ENCODE peak calls at places on chromosomes 7 and 10, in seven cellular contexts. I is posterior cingulate gyrus; A is KBM-7; Q is NCI-H510A treated with DMSO at 0.1 percent for 48 hours; R is brain microvascular endothelial cell; S is WTC11; F is stimulated activated CD4-positive, alpha-beta T cell treated with anti-CD3 and anti-CD28 coated beads, Interleukin-15, amount 100 ng/mL, for 1 hour. E is an unnamed sample.

GRCh38 chr7:85186521-85187241 is at the start of gene SEMA3D:
- DNase-seq in I (peak), A (peak), Q (peak), F (no peak), S (peak), R (peak), E (peak)

GRCh38 chr7:56222866-56223265 is 106.6 kb upstream of the NUPR2 start:
- DNase-seq in F (no peak), S (no peak), Q (no peak), A (no peak), R (no peak), I (no peak), E (no peak)

GRCh38 chr10:21176934-21177480 is 279.9 kb upstream of the NEBL start:
- DNase-seq in Q (no peak), F (no peak), S (no peak), A (no peak), I (no peak), R (no peak), E (no peak)

GRCh38 chr7:139743267-139743966 is 34.4 kb downstream of the HIPK2 start:
- DNase-seq in Q (no peak), F (no peak), I (no peak), A (no peak), S (no peak), R (no peak), E (no peak)

GRCh38 chr7:12056977-12057376 is 154.1 kb upstream of the TMEM106B start:
- DNase-seq in F (no peak), I (no peak), S (no peak), R (no peak), Q (no peak), A (no peak), E (no peak)

GRCh38 chr10:49056356-49056755 is 59.0 kb downstream of the VSTM4 start:
- DNase-seq in I (no peak), A (no peak), S (no peak), Q (no peak), F (no peak), R (no peak), E (no peak)

GRCh38 chr10:6065406-6065805 is 3.2 kb upstream of the IL2RA start:
- DNase-seq in Q (no peak), R (no peak), A (no peak), I (no peak), F (no peak), S (no peak), E (no peak)

GRCh38 chr7:116439856-116440549 is 59.5 kb upstream of the CAV2 start:
- DNase-seq in R (peak), I (no peak), F (no peak), Q (no peak), S (no peak), A (no peak), E (no peak)

GRCh38 chr10:78630944-78631838 is 437.6 kb upstream of the ZMIZ1 start:
- DNase-seq in F (no peak), R (no peak), I (no peak), Q (no peak), S (no peak), A (no peak), E (no peak)

GRCh38 chr10:73876566-73876965 is 2.2 kb upstream of the CAMK2G start:
- DNase-seq in R (no peak), I (no peak), A (no peak), Q (no peak), S (no peak), F (no peak), E (no peak)

GRCh38 chr7:143013897-143014296 is 13.0 kb downstream of the OR9A2 start:
- DNase-seq in Q (no peak), I (no peak), R (peak), A (no peak), S (no peak), F (no peak), E (no peak)

GRCh38 chr10:116268976-116269375 is 4.0 kb downstream of the GFRA1 start:
- DNase-seq in Q (peak), I (no peak), F (no peak), S (no peak), A (no peak), R (no peak), E (no peak)

GRCh38 chr7:53022893-53023292 is 12.5 kb upstream of the POM121L12 start:
- DNase-seq in A (no peak), F (no peak), I (no peak), Q (no peak), R (no peak), S (no peak), E (no peak)

GRCh38 chr7:74542558-74543117 is 88.9 kb downstream of the GTF2IRD1 start:
- DNase-seq in Q (peak), A (peak), R (no peak), F (no peak), S (no peak), I (peak), E (no peak)

GRCh38 chr7:149866817-149867447 is 6.8 kb upstream of the ATP6V0E2 start:
- DNase-seq in A (peak), Q (no peak), S (no peak), F (no peak), I (no peak), R (peak), E (no peak)

GRCh38 chr10:22427890-22428571 is 82.7 kb downstream of the SPAG6 start:
- DNase-seq in S (no peak), R (peak), F (no peak), Q (peak), I (no peak), A (no peak), E (peak)

GRCh38 chr7:94849636-94850208 is 57.7 kb upstream of the PPP1R9A start:
- DNase-seq in R (no peak), F (no peak), A (no peak), I (no peak), S (no peak), Q (no peak), E (no peak)

GRCh38 chr10:132685121-132685891 is 100.6 kb downstream of the NKX6-2 start:
- DNase-seq in S (peak), I (peak), Q (no peak), A (peak), R (peak), F (no peak), E (no peak)

GRCh38 chr10:70648427-70648826 is 23.9 kb upstream of the ADAMTS14 start:
- DNase-seq in S (no peak), F (no peak), I (no peak), Q (no peak), A (peak), R (no peak), E (no peak)

GRCh38 chr10:13707156-13707881 is 120.6 kb downstream of the PRPF18 start:
- DNase-seq in I (peak), F (no peak), R (peak), A (no peak), Q (no peak), S (peak), E (peak)

GRCh38 chr10:54368984-54369383 is 432.0 kb downstream of the PCDH15 start:
- DNase-seq in F (no peak), R (no peak), S (no peak), I (no peak), Q (peak), A (no peak), E (peak)

GRCh38 chr10:34824870-34825269 is 9.8 kb upstream of the PARD3 start:
- DNase-seq in R (no peak), A (no peak), F (no peak), Q (no peak), I (no peak), S (peak), E (no peak)

GRCh38 chr10:71212249-71213126 is at the start of gene UNC5B:
- DNase-seq in S (peak), F (peak), A (peak), Q (peak), R (peak), I (peak), E (peak)

GRCh38 chr10:133307776-133308430 is 769 bp downstream of the TUBGCP2 start:
- DNase-seq in Q (peak), R (peak), I (peak), S (peak), F (peak), A (peak), E (peak)

GRCh38 chr7:75772081-75773077 is at the start of gene CCL26:
- DNase-seq in I (no peak), R (peak), A (no peak), S (no peak), Q (no peak), F (no peak), E (no peak)

GRCh38 chr10:56104923-56105322 is 256.1 kb downstream of the ZWINT start:
- DNase-seq in Q (no peak), S (no peak), R (no peak), I (no peak), F (no peak), A (no peak), E (no peak)